ENCODE peak calls at places on chromosomes 7 and 10, in eight cellular contexts. One of them, this sample, is unnamed.
A peak's percentile ranks its signal among the peaks of the same experiment; 100 is the strongest.

GRCh38 chr10:121291828-121292227 is 306.4 kb downstream of the FGFR2 start:
- DNase-seq in endothelial cell: no peak
- DNase-seq in stimulated activated CD8-positive, alpha-beta memory T cell treated with anti-CD3 and anti-CD28 coated beads, Interleukin-4, amount 100 ng/mL, for 24 hours: no peak
- DNase-seq in NCI-H2171 treated with DMSO at 0.1 percent for 48 hours: no peak
- DNase-seq in NAMALWA: no peak
- DNase-seq in caudate nucleus: no peak
- DNase-seq in stimulated activated CD4-positive, alpha-beta T cell treated with anti-CD3 and anti-CD28 coated beads, TNF-alpha, amount 100 ng/mL, for 4 hours: no peak
- DNase-seq in ELR: no peak
- DNase-seq in this sample: no peak

GRCh38 chr10:1184541-1185415 is 128.6 kb downstream of the WDR37 start:
- DNase-seq in endothelial cell: no peak
- DNase-seq in stimulated activated CD8-positive, alpha-beta memory T cell treated with anti-CD3 and anti-CD28 coated beads, Interleukin-4, amount 100 ng/mL, for 24 hours: no peak
- DNase-seq in NCI-H2171 treated with DMSO at 0.1 percent for 48 hours: no peak
- DNase-seq in NAMALWA: no peak
- DNase-seq in caudate nucleus: no peak
- DNase-seq in stimulated activated CD4-positive, alpha-beta T cell treated with anti-CD3 and anti-CD28 coated beads, TNF-alpha, amount 100 ng/mL, for 4 hours: no peak
- DNase-seq in ELR: no peak
- DNase-seq in this sample: no peak

GRCh38 chr7:151415375-151416112 is 5.7 kb upstream of the WDR86 start:
- DNase-seq in endothelial cell: no peak
- DNase-seq in stimulated activated CD8-positive, alpha-beta memory T cell treated with anti-CD3 and anti-CD28 coated beads, Interleukin-4, amount 100 ng/mL, for 24 hours: no peak
- DNase-seq in NCI-H2171 treated with DMSO at 0.1 percent for 48 hours: peak; percentile 32
- DNase-seq in NAMALWA: no peak
- DNase-seq in caudate nucleus: no peak
- DNase-seq in stimulated activated CD4-positive, alpha-beta T cell treated with anti-CD3 and anti-CD28 coated beads, TNF-alpha, amount 100 ng/mL, for 4 hours: no peak
- DNase-seq in ELR: no peak
- DNase-seq in this sample: peak; percentile 17

GRCh38 chr10:91034494-91035157 is 113.7 kb upstream of the ANKRD1 start:
- DNase-seq in endothelial cell: no peak
- DNase-seq in stimulated activated CD8-positive, alpha-beta memory T cell treated with anti-CD3 and anti-CD28 coated beads, Interleukin-4, amount 100 ng/mL, for 24 hours: no peak
- DNase-seq in NCI-H2171 treated with DMSO at 0.1 percent for 48 hours: peak; percentile 79
- DNase-seq in NAMALWA: no peak
- DNase-seq in caudate nucleus: no peak
- DNase-seq in stimulated activated CD4-positive, alpha-beta T cell treated with anti-CD3 and anti-CD28 coated beads, TNF-alpha, amount 100 ng/mL, for 4 hours: no peak
- DNase-seq in ELR: no peak
- DNase-seq in this sample: no peak

GRCh38 chr7:74094224-74095095 is 10.9 kb downstream of the LIMK1 start:
- DNase-seq in endothelial cell: peak; percentile 18
- DNase-seq in stimulated activated CD8-positive, alpha-beta memory T cell treated with anti-CD3 and anti-CD28 coated beads, Interleukin-4, amount 100 ng/mL, for 24 hours: peak; percentile 68
- DNase-seq in NCI-H2171 treated with DMSO at 0.1 percent for 48 hours: no peak
- DNase-seq in NAMALWA: peak; percentile 91
- DNase-seq in caudate nucleus: peak; percentile 22
- DNase-seq in stimulated activated CD4-positive, alpha-beta T cell treated with anti-CD3 and anti-CD28 coated beads, TNF-alpha, amount 100 ng/mL, for 4 hours: peak; percentile 45
- DNase-seq in ELR: peak; percentile 96
- DNase-seq in this sample: no peak

GRCh38 chr7:12741951-12742575 is 54.6 kb downstream of the ARL4A start:
- DNase-seq in endothelial cell: no peak
- DNase-seq in stimulated activated CD8-positive, alpha-beta memory T cell treated with anti-CD3 and anti-CD28 coated beads, Interleukin-4, amount 100 ng/mL, for 24 hours: no peak
- DNase-seq in NCI-H2171 treated with DMSO at 0.1 percent for 48 hours: no peak
- DNase-seq in NAMALWA: no peak
- DNase-seq in caudate nucleus: no peak
- DNase-seq in stimulated activated CD4-positive, alpha-beta T cell treated with anti-CD3 and anti-CD28 coated beads, TNF-alpha, amount 100 ng/mL, for 4 hours: no peak
- DNase-seq in ELR: no peak
- DNase-seq in this sample: no peak

GRCh38 chr7:100516135-100516812 is 22.7 kb upstream of the AGFG2 start:
- DNase-seq in endothelial cell: no peak
- DNase-seq in stimulated activated CD8-positive, alpha-beta memory T cell treated with anti-CD3 and anti-CD28 coated beads, Interleukin-4, amount 100 ng/mL, for 24 hours: peak; percentile 12
- DNase-seq in NCI-H2171 treated with DMSO at 0.1 percent for 48 hours: no peak
- DNase-seq in NAMALWA: peak; percentile 89
- DNase-seq in caudate nucleus: no peak
- DNase-seq in stimulated activated CD4-positive, alpha-beta T cell treated with anti-CD3 and anti-CD28 coated beads, TNF-alpha, amount 100 ng/mL, for 4 hours: no peak
- DNase-seq in ELR: peak; percentile 66
- DNase-seq in this sample: no peak

GRCh38 chr7:142698429-142698828 is 50.8 kb upstream of the PRSS1 start:
- DNase-seq in endothelial cell: no peak
- DNase-seq in stimulated activated CD8-positive, alpha-beta memory T cell treated with anti-CD3 and anti-CD28 coated beads, Interleukin-4, amount 100 ng/mL, for 24 hours: no peak
- DNase-seq in NCI-H2171 treated with DMSO at 0.1 percent for 48 hours: no peak
- DNase-seq in NAMALWA: no peak
- DNase-seq in caudate nucleus: no peak
- DNase-seq in stimulated activated CD4-positive, alpha-beta T cell treated with anti-CD3 and anti-CD28 coated beads, TNF-alpha, amount 100 ng/mL, for 4 hours: no peak
- DNase-seq in ELR: no peak
- DNase-seq in this sample: no peak

GRCh38 chr7:41911792-41912191 is 208.9 kb upstream of the INHBA start:
- DNase-seq in endothelial cell: no peak
- DNase-seq in stimulated activated CD8-positive, alpha-beta memory T cell treated with anti-CD3 and anti-CD28 coated beads, Interleukin-4, amount 100 ng/mL, for 24 hours: no peak
- DNase-seq in NCI-H2171 treated with DMSO at 0.1 percent for 48 hours: no peak
- DNase-seq in NAMALWA: no peak
- DNase-seq in caudate nucleus: no peak
- DNase-seq in stimulated activated CD4-positive, alpha-beta T cell treated with anti-CD3 and anti-CD28 coated beads, TNF-alpha, amount 100 ng/mL, for 4 hours: no peak
- DNase-seq in ELR: peak; percentile 98
- DNase-seq in this sample: no peak

GRCh38 chr10:103661198-103661950 is 167.9 kb downstream of the NEURL1 start:
- DNase-seq in endothelial cell: no peak
- DNase-seq in stimulated activated CD8-positive, alpha-beta memory T cell treated with anti-CD3 and anti-CD28 coated beads, Interleukin-4, amount 100 ng/mL, for 24 hours: no peak
- DNase-seq in NCI-H2171 treated with DMSO at 0.1 percent for 48 hours: peak; percentile 72
- DNase-seq in NAMALWA: no peak
- DNase-seq in caudate nucleus: no peak
- DNase-seq in stimulated activated CD4-positive, alpha-beta T cell treated with anti-CD3 and anti-CD28 coated beads, TNF-alpha, amount 100 ng/mL, for 4 hours: no peak
- DNase-seq in ELR: peak; percentile 83
- DNase-seq in this sample: no peak

GRCh38 chr7:114466911-114467310 is 52.3 kb downstream of the FOXP2 start:
- DNase-seq in endothelial cell: no peak
- DNase-seq in stimulated activated CD8-positive, alpha-beta memory T cell treated with anti-CD3 and anti-CD28 coated beads, Interleukin-4, amount 100 ng/mL, for 24 hours: no peak
- DNase-seq in NCI-H2171 treated with DMSO at 0.1 percent for 48 hours: no peak
- DNase-seq in NAMALWA: no peak
- DNase-seq in caudate nucleus: no peak
- DNase-seq in stimulated activated CD4-positive, alpha-beta T cell treated with anti-CD3 and anti-CD28 coated beads, TNF-alpha, amount 100 ng/mL, for 4 hours: no peak
- DNase-seq in ELR: no peak
- DNase-seq in this sample: no peak

GRCh38 chr10:61896854-61897661 is 4.4 kb upstream of the ARID5B start:
- DNase-seq in endothelial cell: peak; percentile 74
- DNase-seq in stimulated activated CD8-positive, alpha-beta memory T cell treated with anti-CD3 and anti-CD28 coated beads, Interleukin-4, amount 100 ng/mL, for 24 hours: no peak
- DNase-seq in NCI-H2171 treated with DMSO at 0.1 percent for 48 hours: peak; percentile 60
- DNase-seq in NAMALWA: peak; percentile 94
- DNase-seq in caudate nucleus: peak; percentile 67
- DNase-seq in stimulated activated CD4-positive, alpha-beta T cell treated with anti-CD3 and anti-CD28 coated beads, TNF-alpha, amount 100 ng/mL, for 4 hours: no peak
- DNase-seq in ELR: peak; percentile 79
- DNase-seq in this sample: peak; percentile 84

GRCh38 chr7:137213744-137214143 is 129.8 kb downstream of the PTN start:
- DNase-seq in endothelial cell: no peak
- DNase-seq in stimulated activated CD8-positive, alpha-beta memory T cell treated with anti-CD3 and anti-CD28 coated beads, Interleukin-4, amount 100 ng/mL, for 24 hours: no peak
- DNase-seq in NCI-H2171 treated with DMSO at 0.1 percent for 48 hours: no peak
- DNase-seq in NAMALWA: no peak
- DNase-seq in caudate nucleus: no peak
- DNase-seq in stimulated activated CD4-positive, alpha-beta T cell treated with anti-CD3 and anti-CD28 coated beads, TNF-alpha, amount 100 ng/mL, for 4 hours: no peak
- DNase-seq in ELR: no peak
- DNase-seq in this sample: no peak

GRCh38 chr10:6423004-6423403 is 157.1 kb downstream of the PRKCQ start:
- DNase-seq in endothelial cell: no peak
- DNase-seq in stimulated activated CD8-positive, alpha-beta memory T cell treated with anti-CD3 and anti-CD28 coated beads, Interleukin-4, amount 100 ng/mL, for 24 hours: peak; percentile 32
- DNase-seq in NCI-H2171 treated with DMSO at 0.1 percent for 48 hours: no peak
- DNase-seq in NAMALWA: no peak
- DNase-seq in caudate nucleus: no peak
- DNase-seq in stimulated activated CD4-positive, alpha-beta T cell treated with anti-CD3 and anti-CD28 coated beads, TNF-alpha, amount 100 ng/mL, for 4 hours: peak; percentile 11
- DNase-seq in ELR: peak; percentile 62
- DNase-seq in this sample: no peak

GRCh38 chr7:70392282-70392681 is 739.7 kb upstream of the GALNT17 start:
- DNase-seq in endothelial cell: no peak
- DNase-seq in stimulated activated CD8-positive, alpha-beta memory T cell treated with anti-CD3 and anti-CD28 coated beads, Interleukin-4, amount 100 ng/mL, for 24 hours: no peak
- DNase-seq in NCI-H2171 treated with DMSO at 0.1 percent for 48 hours: no peak
- DNase-seq in NAMALWA: no peak
- DNase-seq in caudate nucleus: no peak
- DNase-seq in stimulated activated CD4-positive, alpha-beta T cell treated with anti-CD3 and anti-CD28 coated beads, TNF-alpha, amount 100 ng/mL, for 4 hours: no peak
- DNase-seq in ELR: no peak
- DNase-seq in this sample: no peak

GRCh38 chr7:143073556-143073955 is 21.4 kb downstream of the OR6V1 start:
- DNase-seq in endothelial cell: no peak
- DNase-seq in stimulated activated CD8-positive, alpha-beta memory T cell treated with anti-CD3 and anti-CD28 coated beads, Interleukin-4, amount 100 ng/mL, for 24 hours: no peak
- DNase-seq in NCI-H2171 treated with DMSO at 0.1 percent for 48 hours: no peak
- DNase-seq in NAMALWA: no peak
- DNase-seq in caudate nucleus: no peak
- DNase-seq in stimulated activated CD4-positive, alpha-beta T cell treated with anti-CD3 and anti-CD28 coated beads, TNF-alpha, amount 100 ng/mL, for 4 hours: no peak
- DNase-seq in ELR: no peak
- DNase-seq in this sample: no peak

GRCh38 chr7:5679741-5680473 is 101.6 kb downstream of the RNF216 start:
- DNase-seq in endothelial cell: no peak
- DNase-seq in stimulated activated CD8-positive, alpha-beta memory T cell treated with anti-CD3 and anti-CD28 coated beads, Interleukin-4, amount 100 ng/mL, for 24 hours: no peak
- DNase-seq in NCI-H2171 treated with DMSO at 0.1 percent for 48 hours: no peak
- DNase-seq in NAMALWA: peak; percentile 85
- DNase-seq in caudate nucleus: no peak
- DNase-seq in stimulated activated CD4-positive, alpha-beta T cell treated with anti-CD3 and anti-CD28 coated beads, TNF-alpha, amount 100 ng/mL, for 4 hours: no peak
- DNase-seq in ELR: no peak
- DNase-seq in this sample: no peak

GRCh38 chr7:2253021-2253420 is 11.0 kb downstream of the NUDT1 start:
- DNase-seq in endothelial cell: no peak
- DNase-seq in stimulated activated CD8-positive, alpha-beta memory T cell treated with anti-CD3 and anti-CD28 coated beads, Interleukin-4, amount 100 ng/mL, for 24 hours: no peak
- DNase-seq in NCI-H2171 treated with DMSO at 0.1 percent for 48 hours: no peak
- DNase-seq in NAMALWA: no peak
- DNase-seq in caudate nucleus: no peak
- DNase-seq in stimulated activated CD4-positive, alpha-beta T cell treated with anti-CD3 and anti-CD28 coated beads, TNF-alpha, amount 100 ng/mL, for 4 hours: no peak
- DNase-seq in ELR: no peak
- DNase-seq in this sample: no peak

GRCh38 chr10:16843252-16843870 is 26.1 kb upstream of the RSU1 start:
- DNase-seq in endothelial cell: no peak
- DNase-seq in stimulated activated CD8-positive, alpha-beta memory T cell treated with anti-CD3 and anti-CD28 coated beads, Interleukin-4, amount 100 ng/mL, for 24 hours: no peak
- DNase-seq in NCI-H2171 treated with DMSO at 0.1 percent for 48 hours: peak; percentile 13
- DNase-seq in NAMALWA: peak; percentile 65
- DNase-seq in caudate nucleus: peak; percentile 18
- DNase-seq in stimulated activated CD4-positive, alpha-beta T cell treated with anti-CD3 and anti-CD28 coated beads, TNF-alpha, amount 100 ng/mL, for 4 hours: no peak
- DNase-seq in ELR: peak; percentile 93
- DNase-seq in this sample: peak; percentile 76

GRCh38 chr10:121610798-121611325 is 12.6 kb upstream of the FGFR2 start:
- DNase-seq in endothelial cell: no peak
- DNase-seq in stimulated activated CD8-positive, alpha-beta memory T cell treated with anti-CD3 and anti-CD28 coated beads, Interleukin-4, amount 100 ng/mL, for 24 hours: no peak
- DNase-seq in NCI-H2171 treated with DMSO at 0.1 percent for 48 hours: peak; percentile 16
- DNase-seq in NAMALWA: no peak
- DNase-seq in caudate nucleus: no peak
- DNase-seq in stimulated activated CD4-positive, alpha-beta T cell treated with anti-CD3 and anti-CD28 coated beads, TNF-alpha, amount 100 ng/mL, for 4 hours: no peak
- DNase-seq in ELR: no peak
- DNase-seq in this sample: peak; percentile 5

GRCh38 chr7:143263266-143264195 is at the start of gene GSTK1:
- DNase-seq in endothelial cell: peak; percentile 67
- DNase-seq in stimulated activated CD8-positive, alpha-beta memory T cell treated with anti-CD3 and anti-CD28 coated beads, Interleukin-4, amount 100 ng/mL, for 24 hours: peak; percentile 79
- DNase-seq in NCI-H2171 treated with DMSO at 0.1 percent for 48 hours: peak; percentile 60
- DNase-seq in NAMALWA: peak; percentile 70
- DNase-seq in caudate nucleus: peak; percentile 88
- DNase-seq in stimulated activated CD4-positive, alpha-beta T cell treated with anti-CD3 and anti-CD28 coated beads, TNF-alpha, amount 100 ng/mL, for 4 hours: peak; percentile 71
- DNase-seq in ELR: peak; percentile 71
- DNase-seq in this sample: peak; percentile 68

GRCh38 chr7:70071786-70072185 is 473.5 kb downstream of the AUTS2 start:
- DNase-seq in endothelial cell: no peak
- DNase-seq in stimulated activated CD8-positive, alpha-beta memory T cell treated with anti-CD3 and anti-CD28 coated beads, Interleukin-4, amount 100 ng/mL, for 24 hours: no peak
- DNase-seq in NCI-H2171 treated with DMSO at 0.1 percent for 48 hours: no peak
- DNase-seq in NAMALWA: no peak
- DNase-seq in caudate nucleus: no peak
- DNase-seq in stimulated activated CD4-positive, alpha-beta T cell treated with anti-CD3 and anti-CD28 coated beads, TNF-alpha, amount 100 ng/mL, for 4 hours: no peak
- DNase-seq in ELR: no peak
- DNase-seq in this sample: peak; percentile 79

GRCh38 chr10:11881477-11882417 is 58.6 kb downstream of the PROSER2 start:
- DNase-seq in endothelial cell: no peak
- DNase-seq in stimulated activated CD8-positive, alpha-beta memory T cell treated with anti-CD3 and anti-CD28 coated beads, Interleukin-4, amount 100 ng/mL, for 24 hours: no peak
- DNase-seq in NCI-H2171 treated with DMSO at 0.1 percent for 48 hours: no peak
- DNase-seq in NAMALWA: no peak
- DNase-seq in caudate nucleus: no peak
- DNase-seq in stimulated activated CD4-positive, alpha-beta T cell treated with anti-CD3 and anti-CD28 coated beads, TNF-alpha, amount 100 ng/mL, for 4 hours: no peak
- DNase-seq in ELR: peak; percentile 85
- DNase-seq in this sample: peak; percentile 51

This sample was measured in NCI-H146.